ENCODE peak calls at places on chromosomes 1 and 21, in six cellular contexts. W is HCT116; M is fibroblast of the aortic adventitia; H is transverse colon; U is ascending aorta; S is CD8-positive, alpha-beta T cell. E is an unnamed sample.

GRCh38 chr1:80363689-80364475 is 1357.4 kb upstream of the ADGRL4 start:
- DNase-seq in W (no peak), H (no peak), M (no peak), U (no peak), S (no peak), E (no peak)

GRCh38 chr1:1361982-1362423 is 3.6 kb upstream of the MXRA8 start:
- DNase-seq in M (peak; percentile 86), S (no peak), W (no peak), H (peak; percentile 20), U (no peak), E (no peak)

GRCh38 chr21:45581322-45581712 is 39.1 kb upstream of the SLC19A1 start:
- DNase-seq in M (no peak), H (peak; percentile 2), U (peak; percentile 41), S (no peak), W (no peak), E (no peak)

GRCh38 chr1:38152351-38153082 is 105.9 kb upstream of the POU3F1 start:
- DNase-seq in M (no peak), S (no peak), U (no peak), W (no peak), H (no peak), E (no peak)

GRCh38 chr1:103461171-103462105 is 64.1 kb upstream of the RNPC3 start:
- DNase-seq in U (no peak), S (no peak), W (peak; percentile 4), H (no peak), M (peak; percentile 41), E (peak; percentile 18)

GRCh38 chr1:165376811-165377153 is 20.3 kb upstream of the LMX1A start:
- DNase-seq in S (no peak), H (no peak), M (no peak), U (no peak), W (no peak), E (no peak)

GRCh38 chr1:205263580-205264190 is 35.9 kb downstream of the TMCC2 start:
- DNase-seq in H (no peak), S (no peak), U (no peak), M (peak; percentile 70), W (no peak), E (no peak)

GRCh38 chr1:221470000-221470698 is 271.7 kb downstream of the DUSP10 start:
- DNase-seq in U (no peak), W (no peak), M (no peak), H (no peak), S (no peak), E (no peak)

GRCh38 chr1:179228783-179229213 is 679 bp downstream of the ABL2 start:
- DNase-seq in S (no peak), U (peak; percentile 78), M (peak; percentile 13), H (peak; percentile 63), W (no peak), E (peak; percentile 43)

GRCh38 chr1:228792601-228793000 is 57.3 kb downstream of the RHOU start:
- DNase-seq in H (no peak), W (no peak), M (no peak), U (no peak), S (no peak), E (no peak)

GRCh38 chr1:174258148-174258550 is 98.8 kb downstream of the RABGAP1L start:
- DNase-seq in H (peak; percentile 33), S (no peak), M (peak; percentile 67), U (no peak), W (peak; percentile 45), E (peak; percentile 53)

GRCh38 chr1:65045022-65045786 is 78.9 kb upstream of the JAK1 start:
- DNase-seq in U (no peak), M (no peak), S (no peak), H (no peak), W (no peak), E (no peak)

GRCh38 chr1:244316407-244316806 is 135.3 kb downstream of the ADSS2 start:
- DNase-seq in M (peak; percentile 35), U (no peak), H (no peak), W (no peak), S (no peak), E (no peak)

GRCh38 chr1:94549706-94550105 is 8.1 kb upstream of the F3 start:
- DNase-seq in U (no peak), S (no peak), H (no peak), W (no peak), M (no peak), E (no peak)

GRCh38 chr1:94552071-94552586 is 10.6 kb upstream of the F3 start:
- DNase-seq in W (no peak), U (no peak), M (no peak), S (no peak), H (no peak), E (no peak)

GRCh38 chr1:94550800-94551241 is 9.3 kb upstream of the F3 start:
- DNase-seq in S (no peak), U (no peak), W (no peak), H (no peak), M (no peak), E (no peak)

GRCh38 chr1:94550396-94550795 is 8.8 kb upstream of the F3 start:
- DNase-seq in U (no peak), H (no peak), S (no peak), W (no peak), M (no peak), E (no peak)

DNA sequence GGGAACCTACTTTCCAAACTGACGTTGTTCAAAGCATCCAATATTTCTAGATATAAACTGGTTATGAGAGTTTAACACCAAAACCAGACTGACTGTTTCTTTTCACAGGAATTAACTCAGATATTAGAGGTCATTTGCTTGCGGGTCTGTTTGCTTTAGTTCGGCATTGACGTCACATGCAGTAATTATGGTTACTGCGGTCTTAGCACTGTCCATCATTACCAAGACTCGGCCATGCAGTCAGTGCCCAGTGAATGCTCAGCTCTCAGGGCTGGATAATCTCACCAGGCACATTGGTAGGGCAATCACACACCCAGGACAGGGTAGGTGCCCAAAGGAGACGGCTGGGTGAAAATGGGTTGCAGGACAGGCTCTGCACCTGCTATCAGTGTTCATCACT is 9.9 kb upstream of the F3 start:
- DNase-seq in W (no peak), M (no peak), H (no peak), S (no peak), U (no peak), E (no peak)
- TF ChIP-seq CTCF in W (no peak), M (no peak), H (no peak), S (no peak), U (no peak), E (no peak)

GRCh38 chr1:109488201-109488600 is 4.5 kb downstream of the ATXN7L2 start:
- DNase-seq in W (no peak), U (no peak), H (no peak), S (no peak), M (no peak), E (no peak)
- TF ChIP-seq CTCF in W (peak; percentile 28), U (no peak), H (no peak), S (no peak), M (no peak), E (no peak)

DNA sequence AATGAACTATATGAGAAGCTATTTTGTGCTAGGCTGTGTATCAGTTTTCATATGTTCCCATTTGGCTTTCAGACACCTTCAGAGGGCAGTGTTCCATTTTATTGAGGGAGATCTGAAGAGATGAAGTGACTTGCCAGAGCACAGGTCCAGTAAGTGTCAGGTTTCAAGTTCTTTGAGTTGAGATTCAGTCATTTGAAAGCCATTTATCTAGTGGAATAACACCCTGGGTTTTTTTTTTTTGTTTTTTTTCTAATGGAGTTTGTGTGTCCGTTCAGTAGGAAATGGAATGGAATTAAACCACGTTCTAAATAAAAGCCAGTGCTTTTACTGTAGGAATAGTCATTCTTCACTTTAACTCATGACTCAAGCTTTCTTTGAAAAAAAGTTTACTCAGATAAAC is 652.9 kb upstream of the USP24 start:
- DNase-seq in W (no peak), S (no peak), M (peak; percentile 55), U (no peak), H (no peak), E (peak; percentile 6)
- TF ChIP-seq CTCF in W (no peak), S (no peak), M (no peak), U (no peak), H (no peak), E (no peak)

GRCh38 chr1:55519276-55519675 is 304.1 kb upstream of the USP24 start:
- DNase-seq in S (no peak), U (no peak), M (peak; percentile 38), H (no peak), W (no peak), E (no peak)
- TF ChIP-seq CTCF in S (no peak), U (no peak), M (no peak), H (no peak), W (no peak), E (no peak)